ENCODE peak calls at places on chromosomes 5 and 9, in five cellular contexts. J, C, G, K and L are unnamed samples. For H3K9me3, the result is how much of the 10 kb centered on the place peaks cover.

GRCh38 chr5:111741270-111741669 is 15.7 kb downstream of the NREP start:
- DNase-seq in G (peak), J (no peak), K (no peak), C (no peak), L (no peak)

GRCh38 chr5:35598707-35599370 is 18.8 kb upstream of the SPEF2 start:
- DNase-seq in K (no peak), J (peak), C (peak), G (peak), L (peak)

GRCh38 chr5:74179183-74179582 is 461.3 kb downstream of the ENC1 start:
- DNase-seq in K (no peak), G (no peak), C (no peak), J (no peak), L (no peak)

GRCh38 chr9:34443976-34444375 is 14.4 kb downstream of the FAM219A start:
- DNase-seq in K (no peak), J (no peak), G (no peak), C (no peak), L (no peak)

GRCh38 chr5:154273028-154273617 is 82.6 kb downstream of the GALNT10 start:
- DNase-seq in J (no peak), G (no peak), K (no peak), C (no peak), L (no peak)

GRCh38 chr5:137580030-137580429 is 80.9 kb upstream of the SPOCK1 start:
- DNase-seq in J (no peak), G (no peak), C (no peak), K (no peak), L (no peak)

GRCh38 chr9:96514825-96515218 is 64.9 kb downstream of the HABP4 start:
- DNase-seq in C (no peak), G (no peak), K (no peak), J (no peak), L (no peak)

GRCh38 chr9:136530472-136531089 is 15.3 kb downstream of the NOTCH1 start:
- DNase-seq in K (no peak), J (no peak), G (no peak), C (no peak), L (no peak)

GRCh38 chr9:132647355-132647754 is 22.4 kb downstream of the DDX31 start:
- DNase-seq in K (no peak), C (no peak), G (no peak), J (no peak), L (no peak)

GRCh38 chr9:124257865-124258764 is at the start of gene NEK6:
- DNase-seq in C (peak), G (peak), K (no peak), J (peak), L (peak)

GRCh38 chr5:145463634-145464033 is 371.5 kb downstream of the PRELID2 start:
- DNase-seq in G (no peak), K (no peak), J (no peak), C (no peak), L (no peak)

GRCh38 chr5:180334751-180335613 is 18.2 kb downstream of the GFPT2 start:
- DNase-seq in C (no peak), J (no peak), K (no peak), G (no peak), L (no peak)

GRCh38 chr5:150987746-150988145 is 32.6 kb upstream of the GPX3 start:
- DNase-seq in K (no peak), G (no peak), C (no peak), J (no peak), L (no peak)

GRCh38 chr5:50325237-50325832 is 115.8 kb downstream of the EMB start:
- DNase-seq in J (no peak), C (no peak), K (no peak), G (peak), L (no peak)

GRCh38 chr5:36900279-36900678 is 23.7 kb downstream of the NIPBL start:
- DNase-seq in C (no peak), J (no peak), G (no peak), K (no peak), L (no peak)
- H3K27ac ChIP-seq in C (no peak), J (no peak), G (no peak), K (no peak), L (no peak)

GRCh38 chr9:31541626-31542025 is 842.8 kb upstream of the ACO1 start:
- DNase-seq in J (no peak), C (no peak), G (no peak), K (no peak), L (no peak)
- H3K9me3 ChIP-seq in J (under half), C (under half), G (under half), K (under half), L (under half)

GRCh38 chr5:128118214-128118613 is 34.6 kb downstream of the SLC12A2 start:
- DNase-seq in C (no peak), K (no peak), G (no peak), J (no peak), L (no peak)

GRCh38 chr5:128116445-128116844 is 32.9 kb downstream of the SLC12A2 start:
- DNase-seq in C (no peak), K (no peak), J (no peak), G (no peak), L (no peak)

GRCh38 chr5:128123936-128124335 is 40.4 kb downstream of the SLC12A2 start:
- DNase-seq in G (no peak), C (no peak), K (no peak), J (no peak), L (no peak)

DNA sequence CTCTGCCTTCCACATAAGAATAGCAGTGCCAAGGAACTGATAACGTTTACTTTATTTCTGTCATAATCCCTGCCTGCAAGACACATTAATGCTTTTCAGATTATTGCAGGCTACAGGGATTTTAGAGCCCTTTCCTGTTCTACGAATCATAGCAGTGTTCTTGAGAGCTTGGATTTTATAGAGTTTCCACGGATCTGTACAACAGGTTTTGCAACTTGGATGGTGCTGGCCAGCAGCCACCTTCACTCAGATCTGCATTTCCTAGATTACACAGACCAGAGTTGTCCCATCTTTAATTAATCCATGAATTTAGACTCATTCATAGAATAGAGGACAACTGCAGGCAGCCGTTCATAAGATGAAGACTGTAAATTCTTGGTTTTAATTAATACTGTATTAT is 38.1 kb downstream of the SLC12A2 start:
- DNase-seq in K (no peak), C (peak), G (no peak), J (peak), L (no peak)
- H3K27ac ChIP-seq in K (no peak), C (no peak), G (no peak), J (no peak), L (no peak)

GRCh38 chr5:1448511-1449011 is 3.3 kb upstream of the SLC6A3 start:
- DNase-seq in G (no peak), C (peak), K (no peak), J (no peak), L (no peak)

GRCh38 chr5:1449081-1449630 is 3.9 kb upstream of the SLC6A3 start:
- DNase-seq in J (no peak), K (no peak), G (no peak), C (peak), L (no peak)

GRCh38 chr5:1447772-1448361 is 2.6 kb upstream of the SLC6A3 start:
- DNase-seq in J (no peak), G (no peak), C (peak), K (no peak), L (no peak)

GRCh38 chr5:1453613-1454012 is 8.4 kb upstream of the SLC6A3 start:
- DNase-seq in J (no peak), C (no peak), G (no peak), K (no peak), L (no peak)
- H3K9me3 ChIP-seq in J (under half), C (under half), G (under half), K (under half), L (under half)

GRCh38 chr5:149792540-149792939 is 62.4 kb downstream of the PPARGC1B start:
- DNase-seq in K (no peak), C (no peak), G (no peak), J (no peak), L (no peak)

GRCh38 chr5:149795360-149795759 is 65.2 kb downstream of the PPARGC1B start:
- DNase-seq in G (no peak), K (no peak), J (no peak), C (no peak), L (no peak)

GRCh38 chr5:149792963-149793362 is 62.9 kb downstream of the PPARGC1B start:
- DNase-seq in J (no peak), K (no peak), G (no peak), C (no peak), L (no peak)

GRCh38 chr5:149796025-149796424 is 65.9 kb downstream of the PPARGC1B start:
- DNase-seq in K (no peak), J (no peak), C (no peak), G (no peak), L (no peak)

GRCh38 chr5:149794338-149795023 is 64.4 kb downstream of the PPARGC1B start:
- DNase-seq in K (no peak), G (no peak), J (no peak), C (no peak), L (no peak)
- H3K27ac ChIP-seq in K (no peak), G (no peak), J (no peak), C (no peak), L (no peak)